ENCODE peak calls at places on chromosome 4, in eight cellular contexts. One of them, this sample, is unnamed.

GRCh38 chr4:146634825-146635224 is 3.9 kb upstream of the POU4F2 start:
- DNase-seq in upper lobe of left lung: no peak
- DNase-seq in nephron progenitor cell: no peak
- DNase-seq in EL: no peak
- DNase-seq in DMS53: no peak
- DNase-seq in left lobe of liver: no peak
- DNase-seq in Kasumi-1: no peak
- DNase-seq in NCI-H2081: no peak
- DNase-seq in this sample: no peak

GRCh38 chr4:79211490-79211889 is 114.4 kb downstream of the NAA11 start:
- DNase-seq in left lobe of liver: no peak
- DNase-seq in nephron progenitor cell: no peak
- DNase-seq in upper lobe of left lung: no peak
- DNase-seq in NCI-H2081: peak; percentile 12
- DNase-seq in EL: no peak
- DNase-seq in Kasumi-1: peak; percentile 73
- DNase-seq in DMS53: no peak
- DNase-seq in this sample: no peak

GRCh38 chr4:180767330-180767729 is 1475.9 kb upstream of the TENM3 start:
- DNase-seq in EL: no peak
- DNase-seq in upper lobe of left lung: no peak
- DNase-seq in nephron progenitor cell: peak; percentile 16
- DNase-seq in NCI-H2081: peak; percentile 26
- DNase-seq in left lobe of liver: no peak
- DNase-seq in Kasumi-1: no peak
- DNase-seq in DMS53: no peak
- DNase-seq in this sample: no peak

GRCh38 chr4:110275871-110276270 is 77.5 kb upstream of the ELOVL6 start:
- DNase-seq in DMS53: no peak
- DNase-seq in NCI-H2081: no peak
- DNase-seq in upper lobe of left lung: no peak
- DNase-seq in EL: peak; percentile 67
- DNase-seq in left lobe of liver: no peak
- DNase-seq in nephron progenitor cell: no peak
- DNase-seq in Kasumi-1: no peak
- DNase-seq in this sample: no peak

GRCh38 chr4:119858176-119858575 is 208.5 kb downstream of the MAD2L1 start:
- DNase-seq in NCI-H2081: no peak
- DNase-seq in Kasumi-1: no peak
- DNase-seq in DMS53: no peak
- DNase-seq in upper lobe of left lung: no peak
- DNase-seq in nephron progenitor cell: no peak
- DNase-seq in left lobe of liver: no peak
- DNase-seq in EL: peak; percentile 1
- DNase-seq in this sample: no peak

GRCh38 chr4:86972997-86973396 is 38.2 kb downstream of the AFF1 start:
- DNase-seq in EL: peak; percentile 1
- DNase-seq in upper lobe of left lung: peak; percentile 88
- DNase-seq in Kasumi-1: peak; percentile 25
- DNase-seq in left lobe of liver: peak; percentile 79
- DNase-seq in DMS53: peak; percentile 65
- DNase-seq in NCI-H2081: no peak
- DNase-seq in nephron progenitor cell: peak; percentile 8
- DNase-seq in this sample: peak; percentile 39

GRCh38 chr4:174999407-174999806 is 81.2 kb downstream of the ADAM29 start:
- DNase-seq in upper lobe of left lung: no peak
- DNase-seq in EL: peak; percentile 48
- DNase-seq in DMS53: peak; percentile 27
- DNase-seq in Kasumi-1: no peak
- DNase-seq in NCI-H2081: no peak
- DNase-seq in left lobe of liver: no peak
- DNase-seq in nephron progenitor cell: no peak
- DNase-seq in this sample: no peak

GRCh38 chr4:154590329-154591006 is at the start of gene FGA:
- DNase-seq in NCI-H2081: no peak
- DNase-seq in left lobe of liver: peak; percentile 80
- DNase-seq in EL: no peak
- DNase-seq in Kasumi-1: no peak
- DNase-seq in DMS53: peak; percentile 73
- DNase-seq in upper lobe of left lung: peak; percentile 28
- DNase-seq in nephron progenitor cell: no peak
- DNase-seq in this sample: peak; percentile 1

This sample was measured in H7.